ENCODE peak calls at places on chromosomes 3 and 15, in eight cellular contexts. U, F, V, M, K, Q, N and T are unnamed samples.

GRCh38 chr15:73752817-73753214 is 335 bp downstream of the INSYN1 start:
- DNase-seq in U (no peak), F (no peak), V (no peak), M (peak; percentile 77), K (no peak), Q (no peak), N (peak; percentile 61), T (no peak)

GRCh38 chr3:48514431-48515227 is 10.7 kb upstream of the SHISA5 start:
- DNase-seq in U (no peak), F (no peak), V (no peak), M (no peak), K (peak; percentile 67), Q (peak; percentile 73), N (no peak), T (peak; percentile 53)

GRCh38 chr3:73694988-73695757 is 70.4 kb upstream of the PDZRN3 start:
- DNase-seq in U (no peak), F (no peak), V (no peak), M (no peak), K (no peak), Q (no peak), N (peak; percentile 32), T (no peak)

GRCh38 chr3:119660474-119661150 is at the start of gene POPDC2:
- DNase-seq in U (peak; percentile 51), F (no peak), V (peak; percentile 76), M (no peak), K (no peak), Q (no peak), N (no peak), T (no peak)

GRCh38 chr3:52527039-52527731 is 6.5 kb downstream of the NT5DC2 start:
- DNase-seq in U (no peak), F (no peak), V (no peak), M (peak; percentile 15), K (no peak), Q (no peak), N (no peak), T (no peak)

GRCh38 chr3:55882006-55882405 is 394.9 kb upstream of the WNT5A start:
- DNase-seq in U (no peak), F (no peak), V (no peak), M (peak; percentile 36), K (no peak), Q (no peak), N (no peak), T (no peak)

GRCh38 chr3:50189274-50189673 is 2.1 kb upstream of the GNAT1 start:
- DNase-seq in U (peak; percentile 77), F (peak; percentile 73), V (peak; percentile 78), M (peak; percentile 89), K (no peak), Q (peak; percentile 71), N (peak; percentile 94), T (peak; percentile 58)

GRCh38 chr3:17431477-17432045 is 310.9 kb downstream of the TBC1D5 start:
- DNase-seq in U (peak; percentile 11), F (no peak), V (no peak), M (no peak), K (no peak), Q (no peak), N (peak; percentile 50), T (no peak)

GRCh38 chr15:31552482-31553099 is 226.0 kb downstream of the KLF13 start:
- DNase-seq in U (peak; percentile 12), F (no peak), V (no peak), M (no peak), K (no peak), Q (no peak), N (peak; percentile 21), T (no peak)

GRCh38 chr3:18422972-18423371 is 2.2 kb downstream of the SATB1 start:
- DNase-seq in U (peak; percentile 2), F (no peak), V (no peak), M (peak; percentile 7), K (no peak), Q (no peak), N (peak; percentile 36), T (no peak)

GRCh38 chr15:31345606-31346366 is 19.2 kb downstream of the KLF13 start:
- DNase-seq in U (no peak), F (no peak), V (no peak), M (no peak), K (no peak), Q (peak; percentile 53), N (no peak), T (peak; percentile 69)

GRCh38 chr3:151216641-151217040 is 13.6 kb upstream of the GPR171 start:
- DNase-seq in U (peak; percentile 19), F (no peak), V (no peak), M (no peak), K (no peak), Q (no peak), N (peak; percentile 52), T (no peak)

DNA sequence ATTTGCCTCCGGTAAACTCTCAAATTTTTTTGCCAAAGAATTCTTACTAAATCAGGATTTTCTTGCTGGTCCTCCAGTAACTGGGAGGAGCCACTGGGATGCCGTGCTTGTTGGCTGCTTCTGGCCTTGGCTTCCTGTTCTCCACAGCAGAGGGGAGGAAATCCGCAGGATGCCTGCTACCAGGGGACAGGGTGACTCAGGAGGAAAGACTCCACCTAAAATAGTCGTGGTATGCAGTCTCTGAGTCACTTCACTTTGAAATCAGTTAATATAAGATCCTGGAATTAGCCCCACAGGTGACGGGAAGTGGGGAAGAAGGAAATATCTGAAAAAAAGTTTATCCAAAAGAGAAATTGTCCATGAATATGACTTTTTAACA is 6.5 kb upstream of the TM4SF18 start:
- DNase-seq in U (peak; percentile 95), F (peak; percentile 90), V (peak; percentile 89), M (no peak), K (no peak), Q (no peak), N (peak; percentile 97), T (no peak)
- H3K4me3 ChIP-seq in U (no peak overlapping the region), F (no peak overlapping the region), V (no peak overlapping the region), M (no peak overlapping the region), K (no peak overlapping the region), Q (no peak overlapping the region), N (peak overlapping the region; percentile 48), T (no peak overlapping the region)

GRCh38 chr15:50685191-50685975 is 1.2 kb downstream of the TRPM7 start:
- DNase-seq in U (no peak), F (no peak), V (no peak), M (no peak), K (no peak), Q (peak; percentile 17), N (peak; percentile 39), T (peak; percentile 2)

GRCh38 chr15:50685976-50686467 is 575 bp downstream of the TRPM7 start:
- DNase-seq in U (peak; percentile 39), F (peak; percentile 48), V (peak; percentile 66), M (peak; percentile 83), K (no peak), Q (peak; percentile 66), N (peak; percentile 76), T (peak; percentile 84)

GRCh38 chr15:50686468-50687301 is at the start of gene TRPM7:
- DNase-seq in U (peak; percentile 81), F (peak; percentile 78), V (peak; percentile 91), M (peak; percentile 95), K (peak; percentile 91), Q (peak; percentile 92), N (peak; percentile 97), T (peak; percentile 94)

GRCh38 chr15:50676799-50677483 is 9.7 kb downstream of the TRPM7 start:
- DNase-seq in U (peak; percentile 70), F (peak; percentile 7), V (no peak), M (no peak), K (no peak), Q (no peak), N (peak; percentile 77), T (no peak)

DNA sequence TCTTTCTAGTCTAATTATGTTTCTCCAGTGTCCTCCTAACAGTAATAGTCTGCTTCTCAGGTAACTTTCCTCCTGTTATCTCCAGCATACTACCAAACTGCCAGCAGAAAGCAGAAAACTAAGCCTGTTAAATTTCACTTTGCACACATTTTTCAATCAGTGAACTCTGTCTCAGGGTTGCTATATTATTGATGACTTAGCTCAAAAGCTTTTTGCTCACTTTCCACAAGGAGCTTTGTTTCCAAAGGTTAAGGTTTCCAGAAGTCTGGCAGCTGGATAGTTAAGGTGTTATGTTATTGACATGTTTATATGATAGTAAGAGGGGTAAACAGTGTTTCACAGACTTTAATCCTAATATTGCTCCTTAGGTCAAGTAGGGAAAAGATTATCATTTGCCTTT is 5.1 kb downstream of the TRPM7 start:
- DNase-seq in U (no peak), F (no peak), V (no peak), M (no peak), K (no peak), Q (no peak), N (no peak), T (no peak)
- H3K4me3 ChIP-seq in U (no peak overlapping the region), F (no peak overlapping the region), V (no peak overlapping the region), M (no peak overlapping the region), K (no peak overlapping the region), Q (no peak overlapping the region), N (no peak overlapping the region), T (no peak overlapping the region)

DNA sequence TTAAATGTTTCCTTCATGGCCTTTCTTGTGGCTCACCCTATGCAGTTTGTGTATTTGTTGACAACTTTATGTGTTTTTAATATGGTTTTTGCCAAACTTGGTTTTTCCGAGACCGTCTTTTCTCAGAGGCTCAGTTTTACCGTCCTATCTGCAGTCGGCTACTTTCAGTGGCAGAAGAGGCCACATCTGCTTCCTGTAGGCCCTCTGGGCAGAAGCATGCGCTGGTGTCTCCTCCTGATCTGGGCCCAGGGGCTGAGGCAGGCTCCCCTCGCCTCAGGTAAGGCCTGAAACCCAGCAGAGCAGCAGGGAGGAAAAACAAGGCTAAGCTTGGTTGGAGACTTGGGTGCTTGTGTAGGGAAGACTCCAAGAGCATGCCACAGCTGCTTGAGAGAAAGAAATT is at the start of gene TIGIT:
- DNase-seq in U (no peak), F (no peak), V (no peak), M (no peak), K (no peak), Q (no peak), N (no peak), T (no peak)
- H3K4me3 ChIP-seq in U (no peak within 1 kb of the TSS), F (no peak within 1 kb of the TSS), V (no peak within 1 kb of the TSS), M (no peak within 1 kb of the TSS), K (no peak within 1 kb of the TSS), Q (no peak within 1 kb of the TSS), N (no peak within 1 kb of the TSS), T (no peak within 1 kb of the TSS)

GRCh38 chr3:126699011-126699410 is 5.0 kb upstream of the CHCHD6 start:
- DNase-seq in U (no peak), F (no peak), V (no peak), M (no peak), K (no peak), Q (no peak), N (no peak), T (no peak)

GRCh38 chr3:126692858-126693257 is 11.2 kb upstream of the CHCHD6 start:
- DNase-seq in U (no peak), F (no peak), V (no peak), M (no peak), K (no peak), Q (no peak), N (no peak), T (no peak)

GRCh38 chr3:126693921-126694320 is 10.1 kb upstream of the CHCHD6 start:
- DNase-seq in U (no peak), F (no peak), V (no peak), M (no peak), K (no peak), Q (no peak), N (no peak), T (no peak)

DNA sequence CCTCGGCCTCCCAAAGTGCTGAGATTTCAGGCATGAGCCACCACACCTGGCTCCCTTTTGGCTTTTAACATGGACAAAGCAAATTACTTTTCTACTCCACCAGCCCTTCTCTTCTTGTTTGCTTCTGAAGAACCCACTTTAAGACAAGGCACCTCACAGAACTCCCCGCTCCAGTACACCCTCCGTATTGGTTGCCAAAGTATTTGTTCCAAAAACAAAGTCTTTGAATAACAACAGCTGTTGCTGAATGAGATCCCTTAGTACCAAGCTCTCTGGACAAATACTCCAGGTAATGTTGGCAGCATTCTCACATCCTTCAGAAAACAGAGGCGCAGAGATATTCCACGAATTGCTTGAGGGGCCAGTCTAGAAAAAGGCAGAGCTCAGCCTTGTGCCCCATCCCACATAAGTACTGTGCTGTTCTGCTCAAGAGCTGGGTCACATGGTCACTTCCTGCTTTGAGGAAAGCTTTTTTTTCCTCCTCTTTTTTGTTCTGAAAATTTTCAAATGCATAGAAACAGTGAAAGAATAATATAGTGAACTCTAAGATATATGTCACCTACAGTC is 7.3 kb upstream of the CHCHD6 start:
- DNase-seq in U (no peak), F (no peak), V (no peak), M (no peak), K (no peak), Q (no peak), N (no peak), T (no peak)
- H3K4me3 ChIP-seq in U (no peak overlapping the region), F (no peak overlapping the region), V (no peak overlapping the region), M (no peak overlapping the region), K (no peak overlapping the region), Q (no peak overlapping the region), N (no peak overlapping the region), T (no peak overlapping the region)